ENCODE peak calls at places on chromosomes 1 and 21, in six cellular contexts. D is mesenchymal stem cell, K is hepatic stellate cell, F is tibial artery, P is GF-D8, L is MM.1S. S is an unnamed sample.

GRCh38 chr1:19582318-19582717 is 61.8 kb upstream of the NBL1 start:
- DNase-seq in F (no peak), K (no peak), D (no peak), P (peak), L (peak), S (no peak)

GRCh38 chr21:28445081-28445830 is 547.4 kb downstream of the LTN1 start:
- DNase-seq in L (no peak), D (peak), F (no peak), P (no peak), K (peak), S (no peak)

GRCh38 chr21:34345892-34346291 is 17.9 kb upstream of the KCNE2 start:
- DNase-seq in F (no peak), D (peak), K (peak), L (no peak), P (no peak), S (no peak)

GRCh38 chr1:161382214-161383019 is 14.7 kb upstream of the CFAP126 start:
- DNase-seq in D (peak), P (peak), K (peak), F (no peak), L (peak), S (no peak)

GRCh38 chr1:18951416-18951815 is 5.1 kb downstream of the IFFO2 start:
- DNase-seq in P (peak), D (no peak), L (no peak), F (no peak), K (no peak), S (no peak)

GRCh38 chr1:17045623-17046022 is 8.2 kb downstream of the SDHB start:
- DNase-seq in F (no peak), L (peak), D (no peak), P (no peak), K (no peak), S (no peak)

GRCh38 chr1:208177656-208178055 is 66.5 kb downstream of the PLXNA2 start:
- DNase-seq in D (no peak), F (no peak), L (peak), P (no peak), K (no peak), S (no peak)

GRCh38 chr1:244801246-244801645 is 34.2 kb upstream of the COX20 start:
- DNase-seq in K (peak), P (no peak), L (peak), F (peak), D (peak), S (no peak)

GRCh38 chr21:45057886-45058285 is 16.5 kb upstream of the ADARB1 start:
- DNase-seq in P (no peak), K (no peak), F (peak), L (no peak), D (no peak), S (no peak)

GRCh38 chr1:233367057-233367759 is 39.7 kb downstream of the MAP3K21 start:
- DNase-seq in P (no peak), F (no peak), D (no peak), L (no peak), K (no peak), S (no peak)

GRCh38 chr1:181424786-181425403 is 58.4 kb upstream of the CACNA1E start:
- DNase-seq in K (peak), L (peak), D (peak), P (peak), F (no peak), S (no peak)